ENCODE peak calls at places on chromosomes 6 and 20, in seven cellular contexts. M is uterus, B is NB4, Q is ovary, R is mucosa of descending colon, S is cardiac muscle cell, L is psoas muscle. H is an unnamed sample.

GRCh38 chr6:93423542-93423941 is 4.2 kb upstream of the EPHA7 start:
- DNase-seq in M (no peak), B (peak), Q (peak), R (peak), S (peak), L (no peak), H (no peak)

GRCh38 chr6:95413789-95414188 is 163.5 kb upstream of the MANEA start:
- DNase-seq in M (no peak), B (no peak), Q (no peak), R (no peak), S (no peak), L (no peak), H (no peak)

GRCh38 chr6:2798586-2799134 is 33.5 kb downstream of the WRNIP1 start:
- DNase-seq in M (no peak), B (no peak), Q (no peak), R (no peak), S (no peak), L (no peak), H (no peak)

GRCh38 chr20:40955326-40955725 is 73.3 kb upstream of the TOP1 start:
- DNase-seq in M (no peak), B (no peak), Q (no peak), R (no peak), S (no peak), L (no peak), H (no peak)

GRCh38 chr6:152316024-152316423 is 321.1 kb downstream of the SYNE1 start:
- DNase-seq in M (no peak), B (no peak), Q (no peak), R (no peak), S (peak), L (peak), H (no peak)

GRCh38 chr6:36131517-36132220 is 1.4 kb downstream of the MAPK13 start:
- DNase-seq in M (peak), B (no peak), Q (peak), R (peak), S (peak), L (no peak), H (no peak)

GRCh38 chr20:55375920-55376319 is 629.4 kb downstream of the CBLN4 start:
- DNase-seq in M (no peak), B (no peak), Q (no peak), R (no peak), S (no peak), L (no peak), H (no peak)

GRCh38 chr6:389143-389542 is 2.4 kb upstream of the IRF4 start:
- DNase-seq in M (no peak), B (no peak), Q (no peak), R (no peak), S (no peak), L (no peak), H (no peak)

GRCh38 chr20:62059926-62060630 is 5.6 kb downstream of the TAF4 start:
- DNase-seq in M (no peak), B (no peak), Q (peak), R (no peak), S (no peak), L (no peak), H (no peak)
- TF ChIP-seq CTCF in M (no peak), B (no peak), Q (no peak), R (no peak), S (no peak), L (no peak), H (no peak)

GRCh38 chr6:47438481-47439347 is 38.9 kb upstream of the CD2AP start:
- DNase-seq in M (no peak), B (no peak), Q (no peak), R (no peak), S (no peak), L (no peak), H (no peak)
- H3K4me3 ChIP-seq in M (no peak), B (no peak), Q (no peak), R (no peak), S (no peak), L (no peak), H (no peak)

DNA sequence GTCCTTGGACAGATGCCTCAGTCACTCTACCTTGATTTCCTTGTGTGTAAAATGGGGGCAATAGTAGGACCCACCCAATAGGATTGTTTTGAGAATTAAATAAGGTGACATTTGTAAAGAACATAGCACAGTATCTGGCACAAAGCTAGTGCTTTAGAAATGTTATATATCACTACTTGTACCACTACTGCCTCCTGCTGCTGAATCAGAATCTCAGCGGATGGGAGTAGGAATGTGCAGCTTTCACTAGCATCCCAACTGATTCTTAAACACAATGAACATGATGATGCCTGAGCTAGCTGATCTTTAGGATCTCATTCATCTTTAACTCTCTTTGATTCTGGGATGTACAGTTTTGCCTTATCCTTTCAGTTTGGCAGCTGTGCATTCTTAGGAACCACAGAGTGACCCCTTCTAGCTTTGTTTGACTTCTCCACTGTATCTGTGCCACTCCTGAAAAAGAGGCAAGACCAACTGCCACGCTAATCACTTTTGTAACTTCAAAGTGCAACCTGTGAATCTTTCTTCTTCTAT is 7.2 kb downstream of the PBOV1 start:
- DNase-seq in M (no peak), B (no peak), Q (no peak), R (no peak), S (no peak), L (no peak), H (no peak)
- TF ChIP-seq CTCF in M (no peak), B (no peak), Q (no peak), R (no peak), S (no peak), L (no peak), H (peak)

DNA sequence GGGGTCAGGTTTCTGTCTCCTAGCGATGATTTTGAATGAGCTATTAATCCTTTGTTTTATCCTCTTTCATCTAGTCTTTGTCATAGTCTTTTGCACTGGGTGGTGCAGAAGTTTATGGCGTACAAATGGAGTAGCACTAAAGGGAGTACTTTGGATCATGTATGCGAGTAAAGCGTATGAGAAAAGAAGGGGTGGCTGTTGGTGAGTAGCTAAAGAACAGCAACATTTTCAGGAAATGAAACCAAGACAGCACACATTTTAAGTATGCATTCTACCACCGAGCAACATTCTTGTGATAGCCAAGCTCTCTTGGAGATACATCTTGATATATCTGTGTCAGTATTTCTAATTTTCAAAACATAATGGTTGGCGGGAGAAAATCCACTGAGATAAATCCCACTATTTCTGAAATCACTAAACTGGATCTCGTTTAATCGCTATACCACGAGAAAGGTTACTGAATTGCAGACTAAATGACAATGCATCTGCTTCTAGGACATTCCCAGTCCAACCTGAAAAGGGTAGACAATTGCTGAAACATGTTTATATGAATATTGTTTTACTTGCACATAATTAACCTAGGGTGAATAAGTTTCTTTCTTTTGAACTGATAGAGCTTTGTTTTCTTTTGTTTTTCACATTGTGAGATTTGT is 196.1 kb downstream of the TRIM27 start:
- DNase-seq in M (no peak), B (peak), Q (no peak), R (no peak), S (no peak), L (no peak), H (no peak)
- H3K4me3 ChIP-seq in M (no peak), B (peak), Q (no peak), R (no peak), S (peak), L (no peak), H (no peak)

GRCh38 chr20:44004306-44004915 is 89.8 kb downstream of the TOX2 start:
- DNase-seq in M (no peak), B (no peak), Q (no peak), R (no peak), S (no peak), L (no peak), H (no peak)
- TF ChIP-seq CTCF in M (no peak), B (no peak), Q (no peak), R (no peak), S (no peak), L (no peak), H (no peak)

GRCh38 chr20:58515240-58516212 is at the start of gene APCDD1L:
- DNase-seq in M (peak), B (no peak), Q (no peak), R (no peak), S (peak), L (no peak), H (no peak)
- H3K4me3 ChIP-seq in M (peak), B (no peak), Q (no peak), R (no peak), S (peak), L (peak), H (peak)

GRCh38 chr6:24600903-24601302 is 45.1 kb downstream of the KIAA0319 start:
- DNase-seq in M (no peak), B (peak), Q (no peak), R (no peak), S (no peak), L (no peak), H (no peak)
- TF ChIP-seq CTCF in M (no peak), B (no peak), Q (no peak), R (no peak), S (no peak), L (no peak), H (peak)

GRCh38 chr6:41469156-41469950 is 76.8 kb upstream of the FOXP4 start:
- DNase-seq in M (no peak), B (no peak), Q (no peak), R (no peak), S (no peak), L (no peak), H (no peak)

GRCh38 chr6:41467627-41468404 is 78.4 kb upstream of the FOXP4 start:
- DNase-seq in M (no peak), B (no peak), Q (no peak), R (no peak), S (no peak), L (no peak), H (no peak)

GRCh38 chr6:41466437-41466990 is 79.7 kb upstream of the FOXP4 start:
- DNase-seq in M (no peak), B (peak), Q (no peak), R (no peak), S (peak), L (no peak), H (no peak)

GRCh38 chr6:41464481-41464880 is 81.7 kb upstream of the FOXP4 start:
- DNase-seq in M (no peak), B (no peak), Q (no peak), R (no peak), S (peak), L (no peak), H (no peak)

GRCh38 chr6:41467106-41467505 is 79.1 kb upstream of the FOXP4 start:
- DNase-seq in M (no peak), B (no peak), Q (no peak), R (no peak), S (no peak), L (no peak), H (no peak)
- H3K4me3 ChIP-seq in M (no peak), B (no peak), Q (no peak), R (no peak), S (no peak), L (no peak), H (no peak)

DNA sequence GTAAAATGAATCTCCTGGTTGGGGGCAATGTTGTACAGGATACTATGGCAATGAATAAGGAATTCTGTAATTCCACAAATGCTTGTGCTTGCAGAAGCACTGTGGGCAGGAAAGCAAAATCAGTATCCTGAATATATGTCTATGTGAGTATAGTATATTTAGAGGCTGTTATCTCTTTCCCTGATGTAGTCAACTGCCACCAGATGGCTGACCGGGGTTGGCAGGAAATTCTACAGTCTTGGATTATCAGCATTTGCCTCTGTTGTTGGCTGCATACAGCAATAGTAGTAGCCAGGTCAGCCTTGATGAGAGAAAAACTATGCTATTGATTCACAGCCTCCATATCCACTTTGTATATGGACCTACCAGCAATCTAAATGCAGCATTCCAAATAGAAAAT is 425.1 kb upstream of the JAG1 start:
- DNase-seq in M (no peak), B (peak), Q (no peak), R (peak), S (no peak), L (no peak), H (no peak)
- TF ChIP-seq CTCF in M (no peak), B (peak), Q (no peak), R (no peak), S (no peak), L (no peak), H (peak)

GRCh38 chr20:840858-841567 is 7.5 kb downstream of the FAM110A start:
- DNase-seq in M (no peak), B (no peak), Q (no peak), R (peak), S (no peak), L (peak), H (no peak)

GRCh38 chr20:840503-840857 is 7.0 kb downstream of the FAM110A start:
- DNase-seq in M (no peak), B (no peak), Q (no peak), R (no peak), S (no peak), L (no peak), H (no peak)

GRCh38 chr20:842547-842940 is 9.0 kb downstream of the FAM110A start:
- DNase-seq in M (no peak), B (no peak), Q (no peak), R (no peak), S (no peak), L (no peak), H (no peak)

GRCh38 chr20:843908-844307 is 10.4 kb downstream of the FAM110A start:
- DNase-seq in M (no peak), B (no peak), Q (no peak), R (peak), S (no peak), L (no peak), H (no peak)

GRCh38 chr20:841568-842546 is 8.3 kb downstream of the FAM110A start:
- DNase-seq in M (no peak), B (no peak), Q (no peak), R (peak), S (no peak), L (no peak), H (no peak)
- H3K4me3 ChIP-seq in M (no peak), B (no peak), Q (peak), R (no peak), S (peak), L (peak), H (peak)

H was measured in epithelial cell of proximal tubule.